ENCODE peak calls at places on chromosomes 11 and 22, in five cellular contexts. One of them, this sample, is unnamed.

GRCh38 chr11:77113382-77114088 is 10.9 kb downstream of the OMP start:
- DNase-seq in GM23338: peak
- DNase-seq in pancreas: no peak
- DNase-seq in CD4-positive, alpha-beta T cell: no peak
- DNase-seq in SK-N-SH: peak
- DNase-seq in this sample: peak

GRCh38 chr11:67288452-67289225 is 464 bp upstream of the ANKRD13D start:
- DNase-seq in GM23338: peak
- DNase-seq in pancreas: peak
- DNase-seq in CD4-positive, alpha-beta T cell: peak
- DNase-seq in SK-N-SH: peak
- DNase-seq in this sample: peak

GRCh38 chr11:124747406-124748099 is 4.5 kb downstream of the VSIG2 start:
- DNase-seq in GM23338: no peak
- DNase-seq in pancreas: no peak
- DNase-seq in CD4-positive, alpha-beta T cell: no peak
- DNase-seq in SK-N-SH: no peak
- DNase-seq in this sample: no peak

GRCh38 chr22:26259510-26259909 is 90.2 kb downstream of the SEZ6L start:
- DNase-seq in GM23338: peak
- DNase-seq in pancreas: no peak
- DNase-seq in CD4-positive, alpha-beta T cell: no peak
- DNase-seq in SK-N-SH: no peak
- DNase-seq in this sample: peak

GRCh38 chr11:78720281-78720989 is 145.8 kb upstream of the NARS2 start:
- DNase-seq in GM23338: no peak
- DNase-seq in pancreas: no peak
- DNase-seq in CD4-positive, alpha-beta T cell: no peak
- DNase-seq in SK-N-SH: no peak
- DNase-seq in this sample: no peak

GRCh38 chr11:119056397-119056999 is 507 bp downstream of the HYOU1 start:
- DNase-seq in GM23338: peak
- DNase-seq in pancreas: peak
- DNase-seq in CD4-positive, alpha-beta T cell: peak
- DNase-seq in SK-N-SH: peak
- DNase-seq in this sample: no peak

GRCh38 chr11:113984781-113985180 is 9.9 kb downstream of the HTR3A start:
- DNase-seq in GM23338: no peak
- DNase-seq in pancreas: no peak
- DNase-seq in CD4-positive, alpha-beta T cell: no peak
- DNase-seq in SK-N-SH: no peak
- DNase-seq in this sample: no peak

GRCh38 chr11:134363592-134363991 is 31.8 kb downstream of the GLB1L2 start:
- DNase-seq in GM23338: no peak
- DNase-seq in pancreas: no peak
- DNase-seq in CD4-positive, alpha-beta T cell: no peak
- DNase-seq in SK-N-SH: no peak
- DNase-seq in this sample: no peak

GRCh38 chr11:66892926-66893325 is 36.1 kb downstream of the LRFN4 start:
- DNase-seq in GM23338: no peak
- DNase-seq in pancreas: no peak
- DNase-seq in CD4-positive, alpha-beta T cell: no peak
- DNase-seq in SK-N-SH: no peak
- DNase-seq in this sample: no peak

GRCh38 chr11:18457435-18457834 is 1.8 kb downstream of the LDHAL6A start:
- DNase-seq in GM23338: no peak
- DNase-seq in pancreas: peak
- DNase-seq in CD4-positive, alpha-beta T cell: no peak
- DNase-seq in SK-N-SH: peak
- DNase-seq in this sample: peak

GRCh38 chr11:27395556-27396258 is 32.7 kb upstream of the CCDC34 start:
- DNase-seq in GM23338: peak
- DNase-seq in pancreas: peak
- DNase-seq in CD4-positive, alpha-beta T cell: no peak
- DNase-seq in SK-N-SH: no peak
- DNase-seq in this sample: peak

GRCh38 chr11:65426839-65427690 is 4.5 kb downstream of the NEAT1 start:
- DNase-seq in GM23338: peak
- DNase-seq in pancreas: peak
- DNase-seq in CD4-positive, alpha-beta T cell: peak
- DNase-seq in SK-N-SH: no peak
- DNase-seq in this sample: peak

GRCh38 chr22:41870786-41871185 is 37.9 kb downstream of the SREBF2 start:
- DNase-seq in GM23338: no peak
- DNase-seq in pancreas: no peak
- DNase-seq in CD4-positive, alpha-beta T cell: no peak
- DNase-seq in SK-N-SH: no peak
- DNase-seq in this sample: no peak

GRCh38 chr11:70435765-70436500 is 37.6 kb downstream of the CTTN start:
- DNase-seq in GM23338: no peak
- DNase-seq in pancreas: no peak
- DNase-seq in CD4-positive, alpha-beta T cell: no peak
- DNase-seq in SK-N-SH: no peak
- DNase-seq in this sample: no peak

GRCh38 chr11:85776951-85777602 is 33.9 kb downstream of the SYTL2 start:
- DNase-seq in GM23338: no peak
- DNase-seq in pancreas: no peak
- DNase-seq in CD4-positive, alpha-beta T cell: no peak
- DNase-seq in SK-N-SH: no peak
- DNase-seq in this sample: no peak

GRCh38 chr11:73982595-73982989 is at the start of gene UCP2:
- DNase-seq in GM23338: peak
- DNase-seq in pancreas: peak
- DNase-seq in CD4-positive, alpha-beta T cell: peak
- DNase-seq in SK-N-SH: peak
- DNase-seq in this sample: peak

GRCh38 chr22:45757068-45757467 is 85.4 kb downstream of the ATXN10 start:
- DNase-seq in GM23338: peak
- DNase-seq in pancreas: peak
- DNase-seq in CD4-positive, alpha-beta T cell: no peak
- DNase-seq in SK-N-SH: no peak
- DNase-seq in this sample: no peak

GRCh38 chr22:49411236-49411635 is 416.4 kb downstream of the BRD1 start:
- DNase-seq in GM23338: no peak
- DNase-seq in pancreas: no peak
- DNase-seq in CD4-positive, alpha-beta T cell: no peak
- DNase-seq in SK-N-SH: no peak
- DNase-seq in this sample: no peak

GRCh38 chr22:28341001-28341400 is 338.6 kb downstream of the TTC28 start:
- DNase-seq in GM23338: no peak
- DNase-seq in pancreas: no peak
- DNase-seq in CD4-positive, alpha-beta T cell: no peak
- DNase-seq in SK-N-SH: no peak
- DNase-seq in this sample: peak

GRCh38 chr11:90947930-90948329 is 725.1 kb upstream of the CHORDC1 start:
- DNase-seq in GM23338: no peak
- DNase-seq in pancreas: no peak
- DNase-seq in CD4-positive, alpha-beta T cell: no peak
- DNase-seq in SK-N-SH: no peak
- DNase-seq in this sample: no peak
- TF ChIP-seq CTCF in GM23338: peak
- TF ChIP-seq CTCF in pancreas: no peak
- TF ChIP-seq CTCF in CD4-positive, alpha-beta T cell: no peak
- TF ChIP-seq CTCF in SK-N-SH: no peak
- TF ChIP-seq CTCF in this sample: no peak

DNA sequence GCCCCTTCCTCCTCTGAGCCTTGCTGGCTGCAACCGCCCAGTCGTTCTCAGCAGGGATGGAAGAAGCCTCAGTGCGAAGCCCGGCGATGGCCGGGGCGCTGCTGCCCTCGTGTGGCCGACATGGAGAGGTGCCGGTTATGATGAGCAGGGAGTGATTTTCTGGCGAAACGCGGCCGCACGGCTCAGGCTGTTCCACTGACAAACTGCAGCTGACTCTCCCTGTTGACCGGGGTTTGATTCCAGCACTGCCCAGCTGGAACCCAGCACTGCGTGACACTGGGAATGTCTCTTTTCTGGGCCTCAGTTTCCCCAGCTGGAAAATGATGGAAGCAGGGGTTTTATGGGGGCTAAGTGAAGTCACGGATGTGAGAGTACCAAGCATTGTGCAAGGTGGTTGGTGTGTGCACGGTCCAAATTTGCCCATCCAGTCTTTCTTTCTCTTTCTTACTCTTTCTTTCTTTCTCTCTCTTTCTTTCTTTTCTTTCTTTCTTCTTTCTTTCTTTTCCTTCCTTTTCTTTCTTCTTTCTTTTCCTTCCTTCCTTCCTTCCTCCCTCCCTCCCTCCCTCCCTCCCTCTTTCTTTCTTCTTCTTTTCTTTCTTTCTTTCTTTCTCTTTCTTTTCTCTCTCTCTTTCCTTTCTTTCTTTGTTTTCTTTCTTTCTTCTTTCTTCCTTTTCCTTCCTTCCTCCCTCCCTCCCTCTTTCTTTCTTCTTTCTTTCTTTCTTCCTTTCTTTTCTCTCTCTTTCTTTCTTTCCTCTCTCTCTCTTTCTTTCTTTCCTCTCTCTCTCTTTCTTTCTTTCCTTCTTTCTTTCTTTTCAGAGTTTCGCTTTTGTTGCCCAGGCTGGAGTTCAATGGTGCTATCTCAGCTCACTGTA is 25.8 kb upstream of the MPPED1 start:
- DNase-seq in GM23338: peak
- DNase-seq in pancreas: peak
- DNase-seq in CD4-positive, alpha-beta T cell: peak
- DNase-seq in SK-N-SH: peak
- DNase-seq in this sample: peak
- TF ChIP-seq CTCF in GM23338: peak
- TF ChIP-seq CTCF in pancreas: peak
- TF ChIP-seq CTCF in CD4-positive, alpha-beta T cell: peak
- TF ChIP-seq CTCF in SK-N-SH: peak
- TF ChIP-seq CTCF in this sample: peak

DNA sequence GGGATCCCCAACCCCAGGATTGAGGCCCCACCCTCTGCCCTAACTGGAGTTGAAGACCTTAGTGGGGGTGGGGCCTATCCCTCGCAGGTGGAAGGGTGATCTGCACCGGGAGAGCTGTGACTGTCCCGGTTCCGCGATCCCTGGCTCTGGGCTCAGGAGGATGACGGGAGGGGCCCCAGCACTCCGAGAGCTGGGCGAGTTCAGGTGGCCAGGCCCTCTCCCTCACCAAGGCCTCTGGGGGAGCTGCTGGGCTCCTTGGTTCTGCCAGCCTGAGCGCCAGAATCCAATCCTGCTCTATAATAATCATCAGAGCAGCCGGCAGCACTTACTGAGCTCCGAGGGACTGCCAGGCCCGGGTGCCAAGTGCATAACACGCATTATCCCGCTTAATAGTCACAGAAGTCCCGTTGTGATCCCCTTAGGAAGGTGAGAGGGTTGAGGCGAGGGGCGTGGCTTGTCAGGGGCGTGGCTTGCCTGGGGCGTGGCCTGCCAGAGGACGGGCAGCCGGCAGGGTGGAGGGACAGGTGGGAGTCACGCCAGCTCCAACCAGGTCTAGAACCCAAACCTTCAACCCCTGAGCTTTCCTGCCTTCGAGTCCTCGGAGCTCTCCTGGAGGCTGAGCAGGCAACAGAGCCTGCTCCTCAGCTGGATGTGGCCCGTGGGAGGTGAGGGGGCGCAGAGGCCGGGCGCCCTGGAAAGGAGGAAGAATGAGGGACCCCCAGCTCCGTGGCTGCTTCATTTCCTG is 7.2 kb upstream of the SYT7 start:
- DNase-seq in GM23338: peak
- DNase-seq in pancreas: peak
- DNase-seq in CD4-positive, alpha-beta T cell: peak
- DNase-seq in SK-N-SH: peak
- DNase-seq in this sample: no peak
- TF ChIP-seq CTCF in GM23338: peak
- TF ChIP-seq CTCF in pancreas: no peak
- TF ChIP-seq CTCF in CD4-positive, alpha-beta T cell: peak
- TF ChIP-seq CTCF in SK-N-SH: no peak
- TF ChIP-seq CTCF in this sample: peak

GRCh38 chr11:62466444-62466843 is 47.6 kb downstream of the SCGB1A1 start:
- DNase-seq in GM23338: no peak
- DNase-seq in pancreas: no peak
- DNase-seq in CD4-positive, alpha-beta T cell: no peak
- DNase-seq in SK-N-SH: no peak
- DNase-seq in this sample: no peak

GRCh38 chr11:62461740-62462522 is 43.1 kb downstream of the SCGB1A1 start:
- DNase-seq in GM23338: no peak
- DNase-seq in pancreas: no peak
- DNase-seq in CD4-positive, alpha-beta T cell: no peak
- DNase-seq in SK-N-SH: no peak
- DNase-seq in this sample: peak

GRCh38 chr11:62468577-62468976 is 49.7 kb downstream of the SCGB1A1 start:
- DNase-seq in GM23338: no peak
- DNase-seq in pancreas: no peak
- DNase-seq in CD4-positive, alpha-beta T cell: no peak
- DNase-seq in SK-N-SH: no peak
- DNase-seq in this sample: no peak

GRCh38 chr11:62459080-62459479 is 40.2 kb downstream of the SCGB1A1 start:
- DNase-seq in GM23338: no peak
- DNase-seq in pancreas: no peak
- DNase-seq in CD4-positive, alpha-beta T cell: no peak
- DNase-seq in SK-N-SH: no peak
- DNase-seq in this sample: no peak

GRCh38 chr11:62464655-62465054 is 45.8 kb downstream of the SCGB1A1 start:
- DNase-seq in GM23338: no peak
- DNase-seq in pancreas: no peak
- DNase-seq in CD4-positive, alpha-beta T cell: no peak
- DNase-seq in SK-N-SH: no peak
- DNase-seq in this sample: no peak
- TF ChIP-seq CTCF in GM23338: peak
- TF ChIP-seq CTCF in pancreas: no peak
- TF ChIP-seq CTCF in CD4-positive, alpha-beta T cell: no peak
- TF ChIP-seq CTCF in SK-N-SH: no peak
- TF ChIP-seq CTCF in this sample: no peak

GRCh38 chr22:21102659-21103267 is 57.0 kb downstream of the LRRC74B start:
- DNase-seq in GM23338: peak
- DNase-seq in pancreas: peak
- DNase-seq in CD4-positive, alpha-beta T cell: peak
- DNase-seq in SK-N-SH: peak
- DNase-seq in this sample: peak

GRCh38 chr22:21105294-21105693 is 59.5 kb downstream of the LRRC74B start:
- DNase-seq in GM23338: no peak
- DNase-seq in pancreas: no peak
- DNase-seq in CD4-positive, alpha-beta T cell: no peak
- DNase-seq in SK-N-SH: no peak
- DNase-seq in this sample: no peak

GRCh38 chr22:21103633-21104032 is 57.9 kb downstream of the LRRC74B start:
- DNase-seq in GM23338: no peak
- DNase-seq in pancreas: no peak
- DNase-seq in CD4-positive, alpha-beta T cell: no peak
- DNase-seq in SK-N-SH: no peak
- DNase-seq in this sample: no peak

GRCh38 chr22:21106000-21106399 is 60.3 kb downstream of the LRRC74B start:
- DNase-seq in GM23338: no peak
- DNase-seq in pancreas: no peak
- DNase-seq in CD4-positive, alpha-beta T cell: no peak
- DNase-seq in SK-N-SH: no peak
- DNase-seq in this sample: no peak

DNA sequence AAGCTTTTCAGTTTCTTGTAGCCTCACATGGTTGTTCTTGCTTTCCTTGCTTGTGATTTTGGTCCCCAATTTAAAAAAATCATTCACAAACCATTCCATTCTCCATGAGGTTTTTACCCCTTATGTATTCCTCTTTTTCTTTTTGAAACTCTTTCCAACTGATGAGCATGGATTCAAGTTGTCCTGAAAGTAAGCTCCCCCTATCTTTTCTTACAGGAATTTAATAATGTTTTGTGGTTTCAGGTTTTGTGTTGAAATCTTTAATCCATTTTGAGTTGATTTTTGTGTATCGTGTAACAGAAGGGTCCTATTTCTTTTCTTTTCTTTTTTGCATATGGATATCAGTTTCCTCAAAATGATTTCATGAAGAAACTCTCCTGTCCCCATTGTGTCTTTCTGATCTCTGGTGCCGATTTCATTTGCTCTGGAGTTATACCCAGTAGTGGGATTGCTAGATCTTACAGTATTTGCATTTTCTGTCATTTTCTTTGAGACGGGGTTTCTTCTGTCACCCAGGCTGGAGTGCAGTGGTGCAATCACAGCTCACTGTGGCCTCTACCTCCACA is 58.5 kb downstream of the LRRC74B start:
- DNase-seq in GM23338: no peak
- DNase-seq in pancreas: no peak
- DNase-seq in CD4-positive, alpha-beta T cell: no peak
- DNase-seq in SK-N-SH: no peak
- DNase-seq in this sample: no peak
- TF ChIP-seq CTCF in GM23338: no peak
- TF ChIP-seq CTCF in pancreas: no peak
- TF ChIP-seq CTCF in CD4-positive, alpha-beta T cell: no peak
- TF ChIP-seq CTCF in SK-N-SH: no peak
- TF ChIP-seq CTCF in this sample: peak